ENCODE peak calls at places on chromosomes 5 and 9, in nine cellular contexts. L, P, B, E, X, F, M, N and C are unnamed samples.

GRCh38 chr9:132541966-132542830 is 40.2 kb upstream of the BARHL1 start:
- DNase-seq in P (no peak), E (no peak), N (no peak), X (peak), M (no peak), F (no peak), L (no peak), B (no peak), C (no peak)

GRCh38 chr5:31186672-31187267 is 6.7 kb upstream of the CDH6 start:
- DNase-seq in X (no peak), N (peak), P (peak), B (no peak), F (peak), M (no peak), L (peak), E (peak), C (no peak)

GRCh38 chr9:123422593-123422992 is 66.6 kb downstream of the CRB2 start:
- DNase-seq in P (no peak), L (no peak), E (no peak), M (no peak), X (no peak), B (no peak), F (no peak), N (no peak), C (no peak)

GRCh38 chr5:158812381-158812780 is 287.3 kb downstream of the EBF1 start:
- DNase-seq in L (no peak), E (no peak), F (no peak), B (no peak), P (no peak), X (no peak), M (peak), N (no peak), C (no peak)

GRCh38 chr5:143648696-143649095 is 163.3 kb upstream of the HMHB1 start:
- DNase-seq in E (no peak), P (no peak), B (no peak), N (no peak), M (no peak), F (no peak), X (no peak), L (no peak), C (no peak)

GRCh38 chr5:1329111-1329579 is 15.8 kb downstream of the CLPTM1L start:
- DNase-seq in B (no peak), E (no peak), P (no peak), X (no peak), N (no peak), L (no peak), M (no peak), F (no peak), C (no peak)

GRCh38 chr5:120465281-120465961 is 1.3 kb downstream of the PRR16 start:
- DNase-seq in E (peak), B (no peak), F (no peak), N (no peak), P (peak), L (peak), X (peak), M (no peak), C (no peak)

GRCh38 chr5:15585826-15586591 is 86.0 kb downstream of the FBXL7 start:
- DNase-seq in F (no peak), E (no peak), B (no peak), X (no peak), M (no peak), N (no peak), P (no peak), L (no peak), C (no peak)

GRCh38 chr5:137995077-137995746 is 37.7 kb downstream of the FAM13B start:
- DNase-seq in X (no peak), F (no peak), P (no peak), E (peak), N (no peak), B (no peak), L (no peak), M (no peak), C (no peak)

GRCh38 chr5:59893436-59894227 is at the start of gene PDE4D:
- DNase-seq in L (peak), X (peak), M (no peak), E (peak), F (peak), P (peak), N (no peak), B (no peak), C (no peak)

GRCh38 chr9:68872026-68872501 is 141.8 kb downstream of the PRKACG start:
- DNase-seq in B (no peak), P (no peak), L (peak), X (no peak), M (no peak), F (no peak), E (no peak), N (no peak), C (no peak)

GRCh38 chr5:127870914-127871313 is 167.7 kb downstream of the CCDC192 start:
- DNase-seq in B (no peak), P (no peak), L (no peak), M (peak), F (no peak), N (no peak), E (no peak), X (peak), C (peak)

GRCh38 chr5:28190011-28190410 is 1151.6 kb upstream of the CDH9 start:
- DNase-seq in L (no peak), F (no peak), E (no peak), N (no peak), X (no peak), B (no peak), P (no peak), M (no peak), C (no peak)

GRCh38 chr5:61882901-61883500 is 423.0 kb upstream of the KIF2A start:
- DNase-seq in X (no peak), L (no peak), E (no peak), M (no peak), F (no peak), B (no peak), N (no peak), P (no peak), C (no peak)

GRCh38 chr5:93055971-93056370 is 525.0 kb downstream of the NR2F1-AS1 start:
- DNase-seq in P (no peak), L (no peak), E (no peak), X (no peak), M (no peak), B (peak), F (no peak), N (no peak), C (no peak)

GRCh38 chr5:32329395-32329834 is 16.7 kb upstream of the MTMR12 start:
- DNase-seq in B (peak), L (peak), E (peak), N (peak), P (peak), M (no peak), X (peak), F (peak), C (peak)

GRCh38 chr9:133233681-133234432 is 24.8 kb upstream of the OBP2B start:
- DNase-seq in N (no peak), E (no peak), X (no peak), L (no peak), B (no peak), F (no peak), M (no peak), P (no peak), C (no peak)

GRCh38 chr5:105508519-105508918 is 1945.9 kb upstream of the NUDT12 start:
- DNase-seq in E (peak), B (no peak), L (no peak), N (no peak), P (no peak), F (no peak), X (no peak), M (no peak), C (no peak)

GRCh38 chr5:18314192-18314778 is 680.0 kb downstream of the TAF11L14 start:
- DNase-seq in L (no peak), M (no peak), X (no peak), P (peak), N (peak), E (peak), B (no peak), F (peak), C (no peak)

GRCh38 chr9:123424552-123425225 is 68.7 kb downstream of the CRB2 start:
- DNase-seq in L (no peak), M (no peak), B (no peak), E (no peak), F (no peak), X (no peak), P (no peak), N (no peak), C (no peak)

GRCh38 chr5:126594676-126595485 is at the start of gene ALDH7A1:
- DNase-seq in P (peak), E (peak), F (peak), M (peak), X (peak), N (peak), B (peak), L (peak), C (peak)

GRCh38 chr9:79572032-79572890 is 496 bp downstream of the TLE4 start:
- DNase-seq in M (peak), L (peak), B (no peak), E (peak), N (no peak), F (peak), X (peak), P (peak), C (no peak)

GRCh38 chr9:131951905-131952304 is 127.8 kb downstream of the MED27 start:
- DNase-seq in E (peak), M (no peak), N (no peak), X (peak), L (no peak), B (no peak), P (no peak), F (no peak), C (peak)

GRCh38 chr5:116861662-116862061 is 287.0 kb upstream of the SEMA6A start:
- DNase-seq in L (no peak), E (peak), N (no peak), B (no peak), X (no peak), P (no peak), F (no peak), M (no peak), C (no peak)
- H3K27ac ChIP-seq in L (no peak), E (no peak), N (no peak), B (no peak), X (no peak), P (no peak), F (no peak), M (no peak), C (no peak)

GRCh38 chr5:179275941-179276837 is 69.1 kb downstream of the ADAMTS2 start:
- DNase-seq in B (no peak), X (peak), F (no peak), E (peak), L (no peak), M (peak), P (no peak), N (no peak), C (peak)
- H3K27ac ChIP-seq in B (no peak), X (peak), F (no peak), E (peak), L (no peak), M (peak), P (no peak), N (no peak), C (peak)

GRCh38 chr5:10552183-10553143 is 11.4 kb upstream of the ANKRD33B start:
- DNase-seq in F (no peak), X (no peak), P (no peak), N (no peak), B (peak), E (peak), M (no peak), L (no peak), C (no peak)
- H3K27ac ChIP-seq in F (no peak), X (no peak), P (peak), N (peak), B (peak), E (peak), M (no peak), L (no peak), C (no peak)

GRCh38 chr5:52746539-52746938 is 41.2 kb upstream of the ITGA1 start:
- DNase-seq in B (no peak), N (no peak), M (no peak), X (no peak), F (no peak), P (no peak), E (no peak), L (no peak), C (no peak)
- H3K27ac ChIP-seq in B (no peak), N (no peak), M (no peak), X (no peak), F (no peak), P (no peak), E (no peak), L (no peak), C (no peak)

DNA sequence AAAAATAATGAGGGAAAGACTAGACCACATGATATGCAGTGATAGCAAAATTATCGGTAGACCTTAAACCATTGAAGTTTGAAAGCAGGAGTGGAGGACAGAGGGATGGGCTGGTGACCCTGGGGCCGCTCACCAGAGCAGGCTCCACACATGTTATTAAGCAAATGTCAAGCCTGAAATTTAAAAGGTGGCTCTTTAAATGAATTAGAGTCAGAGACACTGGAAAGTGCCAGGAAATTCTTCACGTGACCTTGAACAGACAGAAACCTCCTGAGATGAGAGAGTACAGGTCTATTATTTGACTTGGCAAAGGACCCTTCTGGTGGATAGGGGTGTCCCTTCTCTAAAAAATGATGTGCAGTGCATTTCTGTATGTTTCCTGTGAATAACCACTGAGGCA is 111.0 kb upstream of the CPEB4 start:
- DNase-seq in L (no peak), X (no peak), N (no peak), P (no peak), F (no peak), B (no peak), M (no peak), E (no peak), C (no peak)
- H3K27ac ChIP-seq in L (no peak), X (no peak), N (no peak), P (no peak), F (no peak), B (no peak), M (no peak), E (no peak), C (no peak)

GRCh38 chr5:150623878-150624216 is 16.6 kb upstream of the SYNPO start:
- DNase-seq in N (no peak), L (no peak), F (no peak), P (no peak), X (no peak), B (no peak), M (no peak), E (no peak), C (no peak)

GRCh38 chr5:150622157-150622556 is 18.3 kb upstream of the SYNPO start:
- DNase-seq in N (no peak), B (no peak), F (no peak), L (no peak), M (no peak), E (no peak), P (no peak), X (no peak), C (no peak)

GRCh38 chr5:150624334-150625163 is 15.9 kb upstream of the SYNPO start:
- DNase-seq in X (no peak), M (no peak), P (peak), E (no peak), F (no peak), B (no peak), N (no peak), L (no peak), C (no peak)

GRCh38 chr5:150625164-150625535 is 15.3 kb upstream of the SYNPO start:
- DNase-seq in M (peak), F (no peak), L (no peak), N (no peak), B (no peak), P (no peak), X (peak), E (no peak), C (no peak)

DNA sequence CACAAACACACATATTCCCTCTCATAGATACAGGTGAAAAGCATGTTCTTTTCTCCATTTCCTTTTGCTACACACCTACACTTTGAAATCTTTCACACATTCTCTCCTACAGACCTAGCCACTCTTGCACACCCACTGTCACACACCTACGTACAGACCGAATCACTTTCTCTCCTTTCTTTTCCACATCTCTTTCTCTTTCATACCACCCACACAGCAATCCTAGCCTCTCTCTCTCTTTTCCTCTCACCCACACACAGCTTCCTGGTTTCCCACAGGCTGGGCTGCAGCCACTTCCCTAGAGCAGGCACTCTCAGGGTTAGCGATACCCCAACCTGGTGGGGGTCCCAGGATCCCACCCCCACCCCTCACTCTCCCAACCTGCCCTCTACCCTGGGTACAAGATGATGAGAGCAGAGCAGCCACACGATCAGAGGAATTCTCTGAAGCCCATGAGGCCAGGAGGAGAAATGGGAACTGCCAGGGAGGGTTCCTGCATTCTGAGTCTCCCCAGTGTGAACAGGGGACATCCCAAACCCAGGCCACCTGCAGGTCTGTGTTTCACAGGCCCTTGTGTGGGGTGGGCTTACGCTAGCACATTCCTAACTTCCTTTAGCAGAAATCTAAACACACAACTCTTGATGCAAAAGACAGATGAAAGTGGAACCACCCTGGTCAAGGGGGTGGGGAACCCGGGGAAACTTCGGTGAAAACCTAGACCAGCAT is 17.1 kb upstream of the SYNPO start:
- DNase-seq in N (no peak), X (no peak), M (no peak), L (no peak), F (no peak), P (no peak), E (no peak), B (no peak), C (no peak)
- H3K27ac ChIP-seq in N (peak), X (peak), M (peak), L (no peak), F (no peak), P (no peak), E (no peak), B (no peak), C (peak)

GRCh38 chr5:140925806-140926205 is 293 bp upstream of the PCDHAC1 start:
- DNase-seq in P (no peak), L (no peak), M (no peak), B (no peak), X (no peak), E (peak), N (no peak), F (no peak), C (no peak)
- H3K27ac ChIP-seq in P (peak), L (no peak), M (no peak), B (no peak), X (no peak), E (no peak), N (no peak), F (no peak), C (no peak)